ENCODE peak calls at places on chromosomes 4 and X, in seven cellular contexts. G is IMR-90, D is H1, K is mesenchymal stem cell, X is neuronal stem cell, E is H9, P is trophoblast cell. Q is an unnamed sample.

GRCh38 chrX:34382416-34382815 is 250.3 kb upstream of the FAM47A start:
- DNase-seq in D (no peak), X (no peak), P (no peak), E (no peak), G (no peak), K (no peak), Q (no peak)

GRCh38 chrX:15985937-15986336 is 131.3 kb upstream of the AP1S2 start:
- DNase-seq in G (no peak), D (no peak), P (no peak), E (no peak), X (no peak), K (no peak), Q (no peak)

GRCh38 chr4:108483077-108483476 is 137.3 kb upstream of the RPL34 start:
- DNase-seq in P (no peak), D (no peak), K (peak; percentile 21), G (no peak), E (no peak), X (no peak), Q (no peak)

GRCh38 chrX:15594371-15594770 is 6.4 kb downstream of the ACE2 start:
- DNase-seq in D (no peak), G (no peak), K (no peak), X (no peak), E (no peak), P (no peak), Q (no peak)

GRCh38 chr4:185280608-185281007 is 71.2 kb downstream of the SNX25 start:
- DNase-seq in D (no peak), X (no peak), K (peak; percentile 43), P (no peak), G (no peak), E (no peak), Q (no peak)

GRCh38 chrX:136660896-136661295 is 12.9 kb downstream of the CD40LG start:
- DNase-seq in K (no peak), G (no peak), P (no peak), D (no peak), X (no peak), E (no peak), Q (no peak)

GRCh38 chrX:149512225-149512885 is 7.2 kb upstream of the IDS start:
- DNase-seq in D (no peak), E (peak; percentile 71), P (peak; percentile 61), X (peak; percentile 27), K (peak; percentile 65), G (peak; percentile 38), Q (peak; percentile 75)

GRCh38 chr4:17126306-17126978 is 228.0 kb upstream of the LDB2 start:
- DNase-seq in P (no peak), D (no peak), G (no peak), X (no peak), K (no peak), E (no peak), Q (no peak)

GRCh38 chrX:154317391-154318000 is 21.9 kb downstream of the TKTL1 start:
- DNase-seq in X (no peak), E (peak; percentile 56), P (no peak), D (no peak), K (peak; percentile 29), G (peak; percentile 8), Q (peak; percentile 66)

GRCh38 chrX:96906741-96907140 is 23.0 kb downstream of the RPA4 start:
- DNase-seq in K (peak; percentile 4), P (no peak), G (peak; percentile 25), D (no peak), E (no peak), X (no peak), Q (no peak)

GRCh38 chr4:6470502-6471302 is 1.7 kb downstream of the PPP2R2C start:
- DNase-seq in D (no peak), E (peak; percentile 44), G (peak; percentile 7), P (no peak), X (no peak), K (peak; percentile 13), Q (peak; percentile 30)

GRCh38 chr4:69896530-69897116 is 34.2 kb upstream of the CSN1S1 start:
- DNase-seq in K (peak; percentile 11), D (no peak), P (no peak), G (peak; percentile 3), E (no peak), X (peak; percentile 5), Q (peak; percentile 22)

GRCh38 chr4:69116645-69117321 is 20.5 kb downstream of the UGT2B7 start:
- DNase-seq in G (no peak), X (no peak), K (peak; percentile 48), P (no peak), D (no peak), E (no peak), Q (peak; percentile 6)

GRCh38 chrX:46582325-46582724 is 8.8 kb downstream of the CHST7 start:
- DNase-seq in D (no peak), P (no peak), K (peak; percentile 10), G (peak; percentile 41), E (no peak), X (no peak), Q (no peak)

GRCh38 chr4:104421576-104421975 is 73.1 kb downstream of the CXXC4 start:
- DNase-seq in G (no peak), X (no peak), D (no peak), P (peak; percentile 2), E (no peak), K (peak; percentile 63), Q (peak; percentile 18)

GRCh38 chrX:112779139-112779538 is 61.5 kb downstream of the AMOT start:
- DNase-seq in P (no peak), G (no peak), K (no peak), D (no peak), E (no peak), X (no peak), Q (no peak)

GRCh38 chr4:60452259-60452658 is 747.9 kb upstream of the ADGRL3 start:
- DNase-seq in P (no peak), K (no peak), E (no peak), X (no peak), G (no peak), D (no peak), Q (no peak)

GRCh38 chr4:61094854-61095598 is 105.1 kb upstream of the ADGRL3 start:
- DNase-seq in K (peak; percentile 10), X (no peak), E (no peak), D (no peak), G (no peak), P (peak; percentile 64), Q (peak; percentile 15)

GRCh38 chr4:78693777-78694456 is 82.2 kb upstream of the BMP2K start:
- DNase-seq in E (no peak), K (peak; percentile 53), G (no peak), D (no peak), X (no peak), P (no peak), Q (no peak)

GRCh38 chr4:17721496-17722360 is 59.7 kb downstream of the FAM184B start:
- DNase-seq in G (peak; percentile 23), X (no peak), D (no peak), K (no peak), P (no peak), E (no peak), Q (peak; percentile 59)

DNA sequence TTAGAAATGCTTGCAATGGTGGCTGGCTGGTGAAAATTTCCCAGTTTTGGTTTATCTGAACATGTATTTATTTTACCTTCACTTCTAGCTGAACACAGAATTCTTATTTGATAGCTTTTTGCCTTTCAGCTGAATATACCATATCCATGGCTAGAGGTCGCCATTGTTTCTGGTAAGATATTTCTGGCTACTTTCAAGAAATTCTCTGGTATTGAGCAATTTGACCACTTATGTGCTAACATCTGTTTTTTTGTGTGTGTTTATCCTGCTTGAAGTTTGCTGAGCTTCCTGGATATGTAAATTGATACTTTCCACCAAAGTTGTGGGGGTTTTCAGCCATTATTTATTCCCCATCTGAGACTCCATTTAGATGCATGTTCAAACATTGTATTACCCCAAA is 75.4 kb downstream of the FBXW7 start:
- DNase-seq in K (peak; percentile 90), D (no peak), P (no peak), E (no peak), X (no peak), G (peak; percentile 78), Q (peak; percentile 51)
- H2AK5ac ChIP-seq in K (no peak overlapping the region), D (no peak overlapping the region), P (no peak overlapping the region), E (no peak overlapping the region), X (no peak overlapping the region), G (no peak overlapping the region), Q (no peak overlapping the region)

GRCh38 chrX:10533686-10534365 is 86.6 kb downstream of the MID1 start:
- DNase-seq in K (no peak), D (no peak), P (no peak), G (no peak), X (no peak), E (no peak), Q (no peak)

GRCh38 chrX:10526442-10526841 is 93.9 kb downstream of the MID1 start:
- DNase-seq in K (no peak), X (no peak), P (no peak), E (no peak), D (no peak), G (peak; percentile 63), Q (no peak)

GRCh38 chrX:10531927-10532326 is 88.5 kb downstream of the MID1 start:
- DNase-seq in G (no peak), P (no peak), X (no peak), K (no peak), E (no peak), D (no peak), Q (no peak)

GRCh38 chrX:10525381-10525780 is 95.0 kb downstream of the MID1 start:
- DNase-seq in K (peak; percentile 6), E (no peak), G (no peak), P (no peak), D (no peak), X (no peak), Q (no peak)

GRCh38 chrX:10529344-10529743 is 91.0 kb downstream of the MID1 start:
- DNase-seq in D (no peak), E (no peak), G (peak; percentile 60), P (no peak), K (peak; percentile 18), X (no peak), Q (no peak)
- H2AK5ac ChIP-seq in D (no peak overlapping the region), E (no peak overlapping the region), G (no peak overlapping the region), P (no peak overlapping the region), K (no peak overlapping the region), X (no peak overlapping the region), Q (no peak overlapping the region)

DNA sequence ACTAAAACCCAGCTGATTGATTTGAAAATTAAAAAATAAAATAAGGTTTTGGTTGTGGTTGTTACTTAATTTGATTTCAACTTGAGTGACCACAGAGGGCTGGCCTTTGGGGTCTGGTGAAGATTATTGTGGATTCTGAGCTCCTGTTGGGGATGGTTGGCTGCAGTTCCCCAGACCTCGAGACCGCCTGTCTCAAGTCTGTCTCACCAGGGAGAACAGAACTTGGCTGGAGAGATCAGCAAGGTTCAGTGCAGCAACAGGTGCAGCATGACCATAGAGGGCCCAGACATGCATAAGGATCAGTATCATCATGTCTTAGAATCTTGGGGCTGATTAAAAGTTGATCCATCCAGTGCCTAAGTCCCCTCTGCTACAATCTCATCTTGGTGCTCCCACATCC is 491.9 kb downstream of the BCOR start:
- DNase-seq in E (no peak), P (no peak), G (no peak), D (no peak), X (no peak), K (no peak), Q (no peak)
- H2AK5ac ChIP-seq in E (no peak overlapping the region), P (no peak overlapping the region), G (no peak overlapping the region), D (no peak overlapping the region), X (no peak overlapping the region), K (no peak overlapping the region), Q (no peak overlapping the region)

GRCh38 chrX:140299411-140299810 is 205.5 kb downstream of the SOX3 start:
- DNase-seq in P (no peak), E (no peak), G (no peak), K (no peak), D (no peak), X (no peak), Q (no peak)

GRCh38 chrX:140292961-140293360 is 211.9 kb downstream of the SOX3 start:
- DNase-seq in P (no peak), D (no peak), K (no peak), E (no peak), G (no peak), X (no peak), Q (no peak)

GRCh38 chrX:140298946-140299345 is 205.9 kb downstream of the SOX3 start:
- DNase-seq in D (no peak), G (no peak), K (no peak), E (no peak), P (no peak), X (no peak), Q (no peak)
- H2AK5ac ChIP-seq in D (no peak overlapping the region), G (no peak overlapping the region), K (no peak overlapping the region), E (no peak overlapping the region), P (no peak overlapping the region), X (no peak overlapping the region), Q (no peak overlapping the region)

Q was measured in mesendoderm.